ENCODE peak calls at places on chromosomes 1 and 21, in eight cellular contexts. R is right lobe of liver; V is CD4-positive, CD25-positive, alpha-beta regulatory T cell; O is lower lobe of right lung; P is uterus; B is brain microvascular endothelial cell; S is BJ; C is left ventricle myocardium inferior. I is an unnamed sample.

GRCh38 chr1:234611799-234612351 is 1.9 kb upstream of the IRF2BP2 start:
- DNase-seq in R (peak), V (no peak), O (peak), P (peak), B (peak), S (no peak), C (peak), I (peak)

GRCh38 chr21:26388731-26389231 is 184.3 kb downstream of the CYYR1 start:
- DNase-seq in R (no peak), V (no peak), O (no peak), P (no peak), B (peak), S (peak), C (no peak), I (no peak)

GRCh38 chr1:12407050-12407961 is 177.5 kb downstream of the VPS13D start:
- DNase-seq in R (no peak), V (peak), O (no peak), P (peak), B (peak), S (peak), C (no peak), I (no peak)

GRCh38 chr1:92030701-92031107 is 919 bp downstream of the EPHX4 start:
- DNase-seq in R (no peak), V (no peak), O (no peak), P (no peak), B (no peak), S (no peak), C (no peak), I (no peak)

GRCh38 chr1:224116131-224116530 is 2.2 kb downstream of the FBXO28 start:
- DNase-seq in R (no peak), V (peak), O (no peak), P (no peak), B (no peak), S (no peak), C (no peak), I (no peak)

GRCh38 chr1:61839702-61840101 is 97.4 kb downstream of the PATJ start:
- DNase-seq in R (no peak), V (no peak), O (no peak), P (no peak), B (no peak), S (peak), C (no peak), I (no peak)

GRCh38 chr1:61184035-61184713 is 101.8 kb downstream of the NFIA start:
- DNase-seq in R (peak), V (no peak), O (peak), P (peak), B (peak), S (no peak), C (peak), I (peak)

GRCh38 chr1:162612606-162613400 is 19.5 kb upstream of the DDR2 start:
- DNase-seq in R (peak), V (no peak), O (no peak), P (peak), B (no peak), S (no peak), C (peak), I (no peak)

GRCh38 chr1:205504311-205505075 is at the start of gene CDK18:
- DNase-seq in R (peak), V (peak), O (peak), P (peak), B (no peak), S (no peak), C (peak), I (peak)

GRCh38 chr1:230710543-230710904 is 3.4 kb downstream of the AGT start:
- DNase-seq in R (no peak), V (no peak), O (no peak), P (no peak), B (no peak), S (no peak), C (no peak), I (no peak)

GRCh38 chr1:9233241-9233941 is 1.2 kb upstream of the H6PD start:
- DNase-seq in R (peak), V (no peak), O (peak), P (peak), B (peak), S (no peak), C (peak), I (peak)

GRCh38 chr1:157487430-157487829 is 64.9 kb downstream of the FCRL5 start:
- DNase-seq in R (no peak), V (no peak), O (no peak), P (no peak), B (no peak), S (no peak), C (no peak), I (no peak)

GRCh38 chr1:145884675-145885074 is 991 bp downstream of the ANKRD35 start:
- DNase-seq in R (no peak), V (no peak), O (no peak), P (no peak), B (no peak), S (no peak), C (no peak), I (no peak)

GRCh38 chr1:164611754-164612642 is 53.0 kb downstream of the PBX1 start:
- DNase-seq in R (no peak), V (no peak), O (no peak), P (peak), B (peak), S (no peak), C (no peak), I (no peak)

GRCh38 chr1:3924186-3924815 is 24.2 kb upstream of the C1orf174 start:
- DNase-seq in R (no peak), V (no peak), O (peak), P (no peak), B (no peak), S (no peak), C (no peak), I (no peak)

GRCh38 chr1:147580200-147580557 is 38.9 kb downstream of the BCL9 start:
- DNase-seq in R (no peak), V (peak), O (no peak), P (no peak), B (no peak), S (no peak), C (no peak), I (no peak)

GRCh38 chr1:212916395-212917133 is 33.8 kb upstream of the VASH2 start:
- DNase-seq in R (no peak), V (no peak), O (peak), P (no peak), B (no peak), S (no peak), C (peak), I (peak)

GRCh38 chr1:75083223-75083622 is 51.0 kb upstream of the LHX8 start:
- DNase-seq in R (no peak), V (no peak), O (no peak), P (no peak), B (no peak), S (no peak), C (no peak), I (no peak)

GRCh38 chr1:101312192-101312591 is 75.4 kb downstream of the S1PR1 start:
- DNase-seq in R (no peak), V (no peak), O (no peak), P (no peak), B (no peak), S (no peak), C (no peak), I (no peak)

GRCh38 chr1:156074661-156075060 is 7.6 kb downstream of the MEX3A start:
- DNase-seq in R (no peak), V (no peak), O (no peak), P (no peak), B (no peak), S (no peak), C (no peak), I (no peak)

GRCh38 chr1:156076609-156077429 is 5.4 kb downstream of the MEX3A start:
- DNase-seq in R (peak), V (no peak), O (peak), P (peak), B (no peak), S (no peak), C (peak), I (no peak)

GRCh38 chr1:156075158-156075557 is 7.1 kb downstream of the MEX3A start:
- DNase-seq in R (no peak), V (no peak), O (no peak), P (no peak), B (no peak), S (no peak), C (no peak), I (no peak)

GRCh38 chr1:156077430-156077760 is 4.9 kb downstream of the MEX3A start:
- DNase-seq in R (no peak), V (no peak), O (no peak), P (no peak), B (no peak), S (no peak), C (no peak), I (no peak)

GRCh38 chr1:156075775-156076204 is 6.5 kb downstream of the MEX3A start:
- DNase-seq in R (no peak), V (no peak), O (no peak), P (no peak), B (no peak), S (no peak), C (no peak), I (no peak)
- H3K4me3 ChIP-seq in R (peak), V (no peak), O (peak), P (peak), B (no peak), S (no peak), C (peak), I (no peak)

DNA sequence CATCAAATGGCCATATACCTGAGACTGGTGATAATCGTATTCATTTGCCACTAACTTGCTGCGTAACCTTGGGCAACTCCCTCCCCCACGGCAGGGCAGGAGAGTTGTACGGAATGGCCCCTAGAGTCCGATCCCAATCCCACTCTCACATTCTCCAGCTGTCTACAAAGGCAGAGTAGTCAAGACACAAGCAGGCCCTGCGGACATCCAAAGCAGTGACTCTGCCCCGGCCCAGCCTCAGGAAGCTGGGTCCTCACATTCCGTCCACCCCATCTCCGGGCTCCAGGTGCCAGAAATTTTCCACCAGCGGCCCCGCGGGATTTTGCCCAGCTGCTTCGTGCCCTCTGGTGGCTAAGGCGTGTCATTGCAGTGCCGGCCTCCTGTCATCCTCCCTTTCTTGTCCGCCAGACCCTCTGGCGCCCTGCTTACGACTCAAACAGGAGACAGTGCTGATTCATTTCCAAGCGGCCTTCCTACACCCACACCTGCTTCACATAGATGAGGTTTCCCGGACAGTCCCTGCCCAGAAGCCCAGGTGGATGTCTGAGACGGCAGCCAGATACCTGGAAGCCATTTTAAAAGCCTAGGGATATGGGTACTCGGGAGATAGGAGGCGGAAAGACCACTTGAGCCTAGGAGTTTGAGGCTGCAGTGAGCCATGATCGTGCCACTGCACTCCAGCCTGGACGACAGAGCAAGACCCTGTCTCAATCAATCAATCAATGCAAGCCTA is 2.9 kb upstream of the S100A2 start:
- DNase-seq in R (peak), V (peak), O (peak), P (peak), B (peak), S (no peak), C (peak), I (peak)
- H3K4me3 ChIP-seq in R (no peak), V (peak), O (peak), P (peak), B (peak), S (no peak), C (peak), I (no peak)

GRCh38 chr1:108852141-108852540 is 4.8 kb downstream of the AKNAD1 start:
- DNase-seq in R (no peak), V (no peak), O (no peak), P (no peak), B (no peak), S (no peak), C (no peak), I (no peak)
- H3K4me3 ChIP-seq in R (no peak), V (no peak), O (no peak), P (no peak), B (no peak), S (no peak), C (peak), I (no peak)

DNA sequence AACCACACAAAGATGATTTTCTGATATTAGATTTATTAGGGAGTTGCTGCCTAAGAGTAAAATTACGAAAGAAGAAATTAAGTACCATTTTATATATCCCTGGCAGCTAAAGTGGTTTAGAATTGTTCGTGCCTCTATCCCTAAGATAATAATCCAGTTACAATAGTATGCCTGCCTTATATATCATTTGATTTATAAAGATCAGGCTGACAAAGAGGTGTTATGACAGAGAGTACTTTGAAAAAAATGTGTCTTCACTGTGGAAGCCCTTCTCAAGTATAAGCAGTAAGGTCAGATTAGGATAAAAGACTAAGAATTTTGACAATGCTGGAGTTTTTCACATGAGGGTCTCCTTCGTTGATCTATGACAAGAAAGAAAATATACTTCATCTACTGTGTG is 619.9 kb downstream of the ADGRL2 start:
- DNase-seq in R (no peak), V (no peak), O (no peak), P (no peak), B (no peak), S (no peak), C (no peak), I (no peak)
- H3K4me3 ChIP-seq in R (no peak), V (no peak), O (no peak), P (no peak), B (no peak), S (no peak), C (no peak), I (no peak)

DNA sequence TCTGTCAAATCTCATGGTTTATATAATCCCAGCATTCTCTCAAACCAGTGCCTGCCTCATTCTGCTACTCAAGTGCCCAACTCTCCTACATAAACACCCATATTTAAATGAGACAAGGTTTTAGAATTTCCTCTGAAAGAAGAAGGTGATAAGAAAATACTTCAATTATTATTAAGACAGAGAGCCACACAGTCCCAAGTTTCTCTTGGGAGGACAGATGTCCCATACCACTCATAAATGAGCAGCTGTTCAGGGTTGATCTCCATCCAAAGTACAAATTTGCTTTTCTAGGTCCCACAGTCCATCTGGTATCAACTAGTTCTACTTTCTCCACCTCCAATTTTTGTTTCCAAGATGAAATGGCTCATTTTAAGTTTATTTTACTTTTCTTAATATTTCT is 11.3 kb downstream of the DCAF8 start:
- DNase-seq in R (no peak), V (no peak), O (no peak), P (no peak), B (no peak), S (no peak), C (no peak), I (no peak)
- H3K4me3 ChIP-seq in R (no peak), V (no peak), O (no peak), P (no peak), B (no peak), S (no peak), C (no peak), I (no peak)

GRCh38 chr1:108691886-108692723 is at the start of gene PRPF38B:
- DNase-seq in R (peak), V (peak), O (peak), P (peak), B (peak), S (peak), C (peak), I (peak)

GRCh38 chr1:108699375-108700332 is 7.5 kb downstream of the PRPF38B start:
- DNase-seq in R (no peak), V (no peak), O (no peak), P (no peak), B (no peak), S (no peak), C (no peak), I (no peak)

GRCh38 chr1:108692724-108693655 is 880 bp downstream of the PRPF38B start:
- DNase-seq in R (peak), V (peak), O (peak), P (peak), B (peak), S (no peak), C (peak), I (peak)

GRCh38 chr1:108691128-108691885 is 803 bp upstream of the PRPF38B start:
- DNase-seq in R (no peak), V (no peak), O (no peak), P (no peak), B (no peak), S (no peak), C (no peak), I (no peak)

GRCh38 chr1:108695515-108695914 is 3.4 kb downstream of the PRPF38B start:
- DNase-seq in R (no peak), V (no peak), O (no peak), P (no peak), B (no peak), S (no peak), C (no peak), I (no peak)
- H3K4me3 ChIP-seq in R (no peak), V (peak), O (peak), P (no peak), B (no peak), S (no peak), C (peak), I (no peak)

DNA sequence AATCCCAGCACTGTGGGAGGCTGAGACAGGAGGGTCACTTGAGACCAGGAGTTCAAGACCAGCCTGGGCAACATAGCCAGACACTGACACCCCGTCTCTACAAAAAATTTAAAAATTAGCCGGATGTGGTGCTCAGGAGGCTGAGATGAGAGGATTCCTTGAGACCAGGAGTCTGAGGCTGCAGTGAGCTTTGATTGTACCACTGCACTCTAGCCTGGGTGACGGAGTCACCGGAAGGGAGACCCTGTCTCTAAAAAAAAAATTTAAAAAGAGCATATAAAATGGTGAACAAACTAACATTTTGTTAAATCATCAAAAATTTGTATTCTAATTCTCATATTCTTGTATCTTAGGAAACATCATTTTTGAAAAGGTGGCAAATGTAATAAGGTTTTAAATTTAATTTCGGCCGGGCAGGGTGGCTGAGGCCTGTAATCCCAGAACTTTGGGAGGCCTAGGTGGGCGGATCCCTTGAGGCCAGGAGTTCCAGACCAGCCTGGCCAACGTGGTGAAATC is 27.1 kb downstream of the MAB21L3 start:
- DNase-seq in R (no peak), V (no peak), O (no peak), P (no peak), B (no peak), S (no peak), C (no peak), I (no peak)
- H3K4me3 ChIP-seq in R (no peak), V (no peak), O (no peak), P (no peak), B (no peak), S (no peak), C (no peak), I (no peak)

GRCh38 chr1:247112479-247112781 is 8.3 kb upstream of the ZNF669 start:
- DNase-seq in R (no peak), V (no peak), O (no peak), P (no peak), B (no peak), S (no peak), C (no peak), I (no peak)
- H3K4me3 ChIP-seq in R (peak), V (no peak), O (peak), P (peak), B (peak), S (peak), C (peak), I (no peak)

DNA sequence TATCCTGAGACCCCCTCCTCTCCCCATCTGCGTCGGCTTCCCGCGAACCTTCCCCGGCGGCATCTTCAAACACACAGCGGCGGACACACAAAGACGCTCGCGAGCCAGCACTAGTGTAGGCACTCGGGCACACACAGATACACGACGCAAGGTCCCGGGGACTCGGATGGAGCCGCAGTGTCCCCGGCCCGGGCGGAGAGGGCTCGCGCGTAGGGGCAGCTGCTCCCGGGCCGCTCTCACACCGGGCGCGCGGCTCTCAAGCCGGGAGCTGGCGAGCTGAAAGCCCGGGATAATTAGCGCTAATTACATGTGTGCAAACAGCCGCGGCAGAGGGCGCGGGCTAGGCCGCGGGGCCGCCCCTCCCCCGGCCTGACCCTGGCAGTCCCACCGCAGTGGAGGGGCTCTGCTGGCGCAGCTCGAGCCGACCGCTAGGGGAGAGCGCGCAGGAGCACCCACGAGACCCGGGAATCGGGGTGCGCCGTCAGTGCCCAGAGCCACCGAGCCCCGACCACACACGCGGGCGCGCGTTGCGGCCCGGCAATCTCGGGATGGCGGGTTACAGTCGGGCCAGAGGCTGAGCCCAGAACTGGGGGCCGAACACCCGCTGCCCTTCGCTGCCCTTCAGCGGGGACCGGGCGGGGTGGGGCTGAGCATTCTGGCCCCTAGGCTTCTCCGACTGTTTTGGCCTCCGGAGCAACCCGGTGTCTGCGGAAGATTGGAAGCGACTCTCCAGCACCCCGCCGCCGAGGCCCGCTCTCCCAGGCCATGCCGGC is 271.6 kb downstream of the FOXD2 start:
- DNase-seq in R (peak), V (no peak), O (no peak), P (no peak), B (no peak), S (no peak), C (no peak), I (no peak)
- H3K4me3 ChIP-seq in R (peak), V (no peak), O (peak), P (peak), B (peak), S (peak), C (peak), I (no peak)

I was measured in aorta.